ENCODE peak calls at places on chromosomes 11 and 22, in seven cellular contexts. One of them, this sample, is unnamed.
A peak's percentile ranks its signal among the peaks of the same experiment; 100 is the strongest.

GRCh38 chr22:20810645-20811044 is 36.7 kb downstream of the SERPIND1 start:
- DNase-seq in AG04450: no peak
- DNase-seq in prostate gland: no peak
- DNase-seq in Karpas-422: no peak
- DNase-seq in MM.1S: no peak
- DNase-seq in ovary: no peak
- DNase-seq in heart left ventricle: no peak
- DNase-seq in this sample: no peak

GRCh38 chr11:57294225-57295131 is 30.3 kb downstream of the TNKS1BP1 start:
- DNase-seq in Karpas-422: no peak
- DNase-seq in heart left ventricle: no peak
- DNase-seq in MM.1S: no peak
- DNase-seq in prostate gland: peak; percentile 54
- DNase-seq in AG04450: no peak
- DNase-seq in ovary: no peak
- DNase-seq in this sample: no peak

GRCh38 chr11:62543680-62544444 is 2.7 kb downstream of the AHNAK start:
- DNase-seq in AG04450: no peak
- DNase-seq in heart left ventricle: no peak
- DNase-seq in prostate gland: peak; percentile 25
- DNase-seq in MM.1S: no peak
- DNase-seq in ovary: no peak
- DNase-seq in Karpas-422: no peak
- DNase-seq in this sample: no peak

GRCh38 chr22:25388866-25389540 is 169.6 kb downstream of the CRYBB2 start:
- DNase-seq in ovary: no peak
- DNase-seq in Karpas-422: no peak
- DNase-seq in prostate gland: no peak
- DNase-seq in AG04450: no peak
- DNase-seq in heart left ventricle: no peak
- DNase-seq in MM.1S: no peak
- DNase-seq in this sample: no peak

GRCh38 chr11:72333657-72334056 is 89.7 kb upstream of the PHOX2A start:
- DNase-seq in AG04450: no peak
- DNase-seq in heart left ventricle: no peak
- DNase-seq in Karpas-422: no peak
- DNase-seq in ovary: no peak
- DNase-seq in prostate gland: no peak
- DNase-seq in MM.1S: no peak
- DNase-seq in this sample: no peak

GRCh38 chr11:115226556-115226955 is 277.7 kb downstream of the CADM1 start:
- DNase-seq in heart left ventricle: no peak
- DNase-seq in ovary: no peak
- DNase-seq in MM.1S: no peak
- DNase-seq in Karpas-422: no peak
- DNase-seq in prostate gland: no peak
- DNase-seq in AG04450: peak; percentile 55
- DNase-seq in this sample: no peak

GRCh38 chr11:61797263-61797944 is 4.7 kb downstream of the FEN1 start:
- DNase-seq in Karpas-422: peak; percentile 88
- DNase-seq in heart left ventricle: peak; percentile 78
- DNase-seq in prostate gland: peak; percentile 86
- DNase-seq in AG04450: peak; percentile 82
- DNase-seq in ovary: peak; percentile 70
- DNase-seq in MM.1S: peak; percentile 74
- DNase-seq in this sample: no peak

GRCh38 chr11:61058583-61059259 is 43.6 kb upstream of the CD5 start:
- DNase-seq in Karpas-422: no peak
- DNase-seq in prostate gland: no peak
- DNase-seq in AG04450: no peak
- DNase-seq in MM.1S: no peak
- DNase-seq in heart left ventricle: no peak
- DNase-seq in ovary: no peak
- DNase-seq in this sample: no peak

GRCh38 chr11:125433454-125434121 is 62.5 kb downstream of the FEZ1 start:
- DNase-seq in ovary: peak; percentile 38
- DNase-seq in AG04450: no peak
- DNase-seq in heart left ventricle: peak; percentile 37
- DNase-seq in Karpas-422: peak; percentile 72
- DNase-seq in MM.1S: peak; percentile 48
- DNase-seq in prostate gland: no peak
- DNase-seq in this sample: no peak

GRCh38 chr11:132253469-132254264 is 883.3 kb downstream of the NTM start:
- DNase-seq in prostate gland: no peak
- DNase-seq in MM.1S: no peak
- DNase-seq in heart left ventricle: no peak
- DNase-seq in ovary: no peak
- DNase-seq in AG04450: no peak
- DNase-seq in Karpas-422: no peak
- DNase-seq in this sample: no peak

GRCh38 chr22:36737776-36738175 is 34.2 kb upstream of the CACNG2 start:
- DNase-seq in AG04450: no peak
- DNase-seq in Karpas-422: no peak
- DNase-seq in MM.1S: no peak
- DNase-seq in ovary: no peak
- DNase-seq in heart left ventricle: peak; percentile 30
- DNase-seq in prostate gland: no peak
- DNase-seq in this sample: no peak

GRCh38 chr11:68313574-68314202 is 1.3 kb downstream of the LRP5 start:
- DNase-seq in ovary: no peak
- DNase-seq in heart left ventricle: no peak
- DNase-seq in MM.1S: no peak
- DNase-seq in AG04450: no peak
- DNase-seq in Karpas-422: no peak
- DNase-seq in prostate gland: no peak
- DNase-seq in this sample: no peak

GRCh38 chr11:134392953-134393615 is 19.0 kb downstream of the B3GAT1 start:
- DNase-seq in heart left ventricle: no peak
- DNase-seq in AG04450: no peak
- DNase-seq in prostate gland: no peak
- DNase-seq in Karpas-422: no peak
- DNase-seq in MM.1S: no peak
- DNase-seq in ovary: no peak
- DNase-seq in this sample: no peak

GRCh38 chr11:134486704-134487103 is 74.7 kb upstream of the B3GAT1 start:
- DNase-seq in prostate gland: no peak
- DNase-seq in heart left ventricle: no peak
- DNase-seq in AG04450: no peak
- DNase-seq in MM.1S: no peak
- DNase-seq in ovary: no peak
- DNase-seq in Karpas-422: no peak
- DNase-seq in this sample: no peak

GRCh38 chr22:38017939-38018885 is 33.9 kb upstream of the SOX10 start:
- DNase-seq in ovary: no peak
- DNase-seq in prostate gland: no peak
- DNase-seq in MM.1S: no peak
- DNase-seq in heart left ventricle: no peak
- DNase-seq in Karpas-422: no peak
- DNase-seq in AG04450: no peak
- DNase-seq in this sample: no peak

GRCh38 chr11:117203069-117203407 is 3.9 kb downstream of the TAGLN start:
- DNase-seq in MM.1S: no peak
- DNase-seq in Karpas-422: no peak
- DNase-seq in prostate gland: no peak
- DNase-seq in heart left ventricle: no peak
- DNase-seq in ovary: no peak
- DNase-seq in AG04450: no peak
- DNase-seq in this sample: no peak
- H3K4me3 ChIP-seq in MM.1S: no peak overlapping the region
- H3K4me3 ChIP-seq in Karpas-422: no peak overlapping the region
- H3K4me3 ChIP-seq in prostate gland: peak overlapping the region; percentile 34
- H3K4me3 ChIP-seq in heart left ventricle: no peak overlapping the region
- H3K4me3 ChIP-seq in ovary: peak overlapping the region; percentile 45
- H3K4me3 ChIP-seq in AG04450: peak overlapping the region; percentile 88
- H3K4me3 ChIP-seq in this sample: peak overlapping the region; percentile 52

GRCh38 chr11:73414977-73415492 is 38.8 kb downstream of the RELT start:
- DNase-seq in ovary: peak; percentile 46
- DNase-seq in MM.1S: no peak
- DNase-seq in Karpas-422: no peak
- DNase-seq in heart left ventricle: no peak
- DNase-seq in AG04450: no peak
- DNase-seq in prostate gland: no peak
- DNase-seq in this sample: no peak

GRCh38 chr11:73410627-73411026 is 34.4 kb downstream of the RELT start:
- DNase-seq in prostate gland: no peak
- DNase-seq in ovary: no peak
- DNase-seq in heart left ventricle: no peak
- DNase-seq in Karpas-422: no peak
- DNase-seq in AG04450: no peak
- DNase-seq in MM.1S: no peak
- DNase-seq in this sample: no peak

GRCh38 chr11:73411031-73411430 is 34.8 kb downstream of the RELT start:
- DNase-seq in Karpas-422: no peak
- DNase-seq in MM.1S: no peak
- DNase-seq in ovary: no peak
- DNase-seq in heart left ventricle: no peak
- DNase-seq in prostate gland: no peak
- DNase-seq in AG04450: no peak
- DNase-seq in this sample: no peak

GRCh38 chr11:73413246-73413645 is 37.0 kb downstream of the RELT start:
- DNase-seq in Karpas-422: no peak
- DNase-seq in heart left ventricle: no peak
- DNase-seq in prostate gland: no peak
- DNase-seq in ovary: no peak
- DNase-seq in MM.1S: no peak
- DNase-seq in AG04450: no peak
- DNase-seq in this sample: no peak

DNA sequence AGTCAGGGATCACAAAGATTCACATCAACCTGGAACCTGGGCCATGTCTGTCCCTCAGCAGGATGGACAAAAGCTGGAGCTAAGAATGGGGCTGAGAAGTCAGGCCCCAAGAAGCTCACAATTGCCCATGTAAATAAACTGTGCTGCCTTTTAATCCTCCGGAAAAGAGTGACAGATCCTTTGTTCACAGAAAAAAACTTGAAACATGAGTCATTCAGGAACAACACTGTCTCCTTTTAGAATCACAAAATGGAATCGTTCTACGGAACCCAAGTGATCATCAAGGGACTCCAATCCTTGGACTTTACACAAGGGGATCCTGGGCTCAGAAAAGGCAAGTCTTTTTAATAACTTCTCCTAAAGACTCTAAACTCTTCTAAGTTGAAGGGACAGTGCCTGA is 36.1 kb downstream of the RELT start:
- DNase-seq in heart left ventricle: no peak
- DNase-seq in prostate gland: no peak
- DNase-seq in AG04450: no peak
- DNase-seq in ovary: no peak
- DNase-seq in Karpas-422: no peak
- DNase-seq in MM.1S: no peak
- DNase-seq in this sample: no peak
- H3K27ac ChIP-seq in heart left ventricle: no peak overlapping the region
- H3K27ac ChIP-seq in prostate gland: no peak overlapping the region
- H3K27ac ChIP-seq in AG04450: no peak overlapping the region
- H3K27ac ChIP-seq in ovary: no peak overlapping the region
- H3K27ac ChIP-seq in Karpas-422: no peak overlapping the region
- H3K27ac ChIP-seq in MM.1S: no peak overlapping the region
- H3K27ac ChIP-seq in this sample: no peak overlapping the region

DNA sequence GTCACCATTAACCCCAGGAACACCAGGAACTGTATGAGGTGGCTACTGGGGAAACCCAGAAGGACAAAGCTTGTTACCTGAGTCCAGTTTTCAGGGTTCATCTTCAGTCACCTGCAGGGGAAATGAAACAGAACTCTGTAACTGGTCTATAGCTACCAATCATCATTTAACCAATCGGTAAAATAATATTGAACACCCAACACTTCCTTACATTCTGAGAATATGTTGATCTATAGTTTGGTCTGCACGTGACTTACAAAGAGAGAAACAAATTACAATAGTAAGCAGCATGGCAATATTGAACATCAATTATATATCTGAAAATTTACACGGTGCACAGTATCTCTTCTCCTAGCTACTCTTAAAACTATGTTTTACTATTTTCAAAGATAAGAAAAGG is at the start of gene OR6T1:
- DNase-seq in Karpas-422: no peak
- DNase-seq in ovary: no peak
- DNase-seq in prostate gland: no peak
- DNase-seq in heart left ventricle: no peak
- DNase-seq in MM.1S: no peak
- DNase-seq in AG04450: no peak
- DNase-seq in this sample: no peak
- H3K4me3 ChIP-seq in Karpas-422: no peak within 1 kb of the TSS
- H3K4me3 ChIP-seq in ovary: no peak within 1 kb of the TSS
- H3K4me3 ChIP-seq in prostate gland: no peak within 1 kb of the TSS
- H3K4me3 ChIP-seq in heart left ventricle: no peak within 1 kb of the TSS
- H3K4me3 ChIP-seq in MM.1S: no peak within 1 kb of the TSS
- H3K4me3 ChIP-seq in AG04450: no peak within 1 kb of the TSS
- H3K4me3 ChIP-seq in this sample: no peak within 1 kb of the TSS

GRCh38 chr11:3904228-3904627 is 48.8 kb downstream of the STIM1 start:
- DNase-seq in prostate gland: no peak
- DNase-seq in AG04450: no peak
- DNase-seq in ovary: no peak
- DNase-seq in Karpas-422: no peak
- DNase-seq in heart left ventricle: peak; percentile 21
- DNase-seq in MM.1S: no peak
- DNase-seq in this sample: no peak
- H3K27ac ChIP-seq in prostate gland: no peak overlapping the region
- H3K27ac ChIP-seq in AG04450: no peak overlapping the region
- H3K27ac ChIP-seq in ovary: no peak overlapping the region
- H3K27ac ChIP-seq in Karpas-422: no peak overlapping the region
- H3K27ac ChIP-seq in heart left ventricle: no peak overlapping the region
- H3K27ac ChIP-seq in MM.1S: no peak overlapping the region
- H3K27ac ChIP-seq in this sample: peak overlapping the region; percentile 77

GRCh38 chr22:32326647-32327046 is 31.0 kb upstream of the RFPL3 start:
- DNase-seq in Karpas-422: no peak
- DNase-seq in heart left ventricle: no peak
- DNase-seq in MM.1S: no peak
- DNase-seq in AG04450: no peak
- DNase-seq in prostate gland: no peak
- DNase-seq in ovary: no peak
- DNase-seq in this sample: no peak
- H3K4me3 ChIP-seq in Karpas-422: no peak overlapping the region
- H3K4me3 ChIP-seq in heart left ventricle: no peak overlapping the region
- H3K4me3 ChIP-seq in MM.1S: no peak overlapping the region
- H3K4me3 ChIP-seq in AG04450: no peak overlapping the region
- H3K4me3 ChIP-seq in prostate gland: no peak overlapping the region
- H3K4me3 ChIP-seq in ovary: no peak overlapping the region
- H3K4me3 ChIP-seq in this sample: no peak overlapping the region

GRCh38 chr22:17953147-17953546 is 71.2 kb downstream of the MICAL3 start:
- DNase-seq in heart left ventricle: no peak
- DNase-seq in Karpas-422: no peak
- DNase-seq in MM.1S: no peak
- DNase-seq in ovary: no peak
- DNase-seq in AG04450: no peak
- DNase-seq in prostate gland: no peak
- DNase-seq in this sample: no peak
- H3K27ac ChIP-seq in heart left ventricle: no peak overlapping the region
- H3K27ac ChIP-seq in Karpas-422: no peak overlapping the region
- H3K27ac ChIP-seq in MM.1S: no peak overlapping the region
- H3K27ac ChIP-seq in ovary: no peak overlapping the region
- H3K27ac ChIP-seq in AG04450: no peak overlapping the region
- H3K27ac ChIP-seq in prostate gland: no peak overlapping the region
- H3K27ac ChIP-seq in this sample: no peak overlapping the region

GRCh38 chr22:49923445-49923844 is 5.0 kb downstream of the CRELD2 start:
- DNase-seq in MM.1S: no peak
- DNase-seq in heart left ventricle: no peak
- DNase-seq in AG04450: no peak
- DNase-seq in prostate gland: no peak
- DNase-seq in Karpas-422: no peak
- DNase-seq in ovary: no peak
- DNase-seq in this sample: no peak
- H3K4me3 ChIP-seq in MM.1S: no peak overlapping the region
- H3K4me3 ChIP-seq in heart left ventricle: no peak overlapping the region
- H3K4me3 ChIP-seq in AG04450: no peak overlapping the region
- H3K4me3 ChIP-seq in prostate gland: no peak overlapping the region
- H3K4me3 ChIP-seq in Karpas-422: no peak overlapping the region
- H3K4me3 ChIP-seq in ovary: no peak overlapping the region
- H3K4me3 ChIP-seq in this sample: no peak overlapping the region

This sample was measured in esophagus squamous epithelium.